ENCODE peak calls at places on chromosomes 4 and X, in seven cellular contexts. One of them, this sample, is unnamed.
A peak's percentile ranks its signal among the peaks of the same experiment; 100 is the strongest.

GRCh38 chrX:7515681-7516413 is 327.1 kb upstream of the VCX start:
- DNase-seq in suprapubic skin: no peak
- DNase-seq in esophagus squamous epithelium: no peak
- DNase-seq in A549: no peak
- DNase-seq in uterus: no peak
- DNase-seq in GM12891: no peak
- DNase-seq in body of pancreas: no peak
- DNase-seq in this sample: no peak

GRCh38 chr4:38531126-38531737 is 132.8 kb upstream of the KLF3 start:
- DNase-seq in suprapubic skin: no peak
- DNase-seq in esophagus squamous epithelium: no peak
- DNase-seq in A549: no peak
- DNase-seq in uterus: no peak
- DNase-seq in GM12891: no peak
- DNase-seq in body of pancreas: no peak
- DNase-seq in this sample: no peak

GRCh38 chr4:148044889-148045352 is 313.0 kb downstream of the ARHGAP10 start:
- DNase-seq in suprapubic skin: no peak
- DNase-seq in esophagus squamous epithelium: no peak
- DNase-seq in A549: no peak
- DNase-seq in uterus: no peak
- DNase-seq in GM12891: peak; percentile 43
- DNase-seq in body of pancreas: no peak
- DNase-seq in this sample: no peak

GRCh38 chr4:152415980-152416379 is 119.9 kb downstream of the FBXW7 start:
- DNase-seq in suprapubic skin: no peak
- DNase-seq in esophagus squamous epithelium: no peak
- DNase-seq in A549: no peak
- DNase-seq in uterus: no peak
- DNase-seq in GM12891: no peak
- DNase-seq in body of pancreas: no peak
- DNase-seq in this sample: no peak

GRCh38 chr4:85127653-85128052 is 161.2 kb upstream of the WDFY3 start:
- DNase-seq in suprapubic skin: no peak
- DNase-seq in esophagus squamous epithelium: no peak
- DNase-seq in A549: peak; percentile 35
- DNase-seq in uterus: no peak
- DNase-seq in GM12891: peak; percentile 30
- DNase-seq in body of pancreas: peak; percentile 55
- DNase-seq in this sample: peak; percentile 42

GRCh38 chr4:6680372-6681034 is 13.2 kb upstream of the S100P start:
- DNase-seq in suprapubic skin: no peak
- DNase-seq in esophagus squamous epithelium: no peak
- DNase-seq in A549: no peak
- DNase-seq in uterus: no peak
- DNase-seq in GM12891: no peak
- DNase-seq in body of pancreas: no peak
- DNase-seq in this sample: no peak

GRCh38 chr4:83234902-83235644 is 49.5 kb downstream of the COQ2 start:
- DNase-seq in suprapubic skin: no peak
- DNase-seq in esophagus squamous epithelium: no peak
- DNase-seq in A549: no peak
- DNase-seq in uterus: no peak
- DNase-seq in GM12891: no peak
- DNase-seq in body of pancreas: no peak
- DNase-seq in this sample: no peak

GRCh38 chrX:19334945-19335626 is 8.6 kb upstream of the PDHA1 start:
- DNase-seq in suprapubic skin: no peak
- DNase-seq in esophagus squamous epithelium: no peak
- DNase-seq in A549: peak; percentile 39
- DNase-seq in uterus: no peak
- DNase-seq in GM12891: no peak
- DNase-seq in body of pancreas: no peak
- DNase-seq in this sample: no peak

GRCh38 chr4:98903963-98904362 is 25.0 kb downstream of the EIF4E start:
- DNase-seq in suprapubic skin: no peak
- DNase-seq in esophagus squamous epithelium: no peak
- DNase-seq in A549: no peak
- DNase-seq in uterus: no peak
- DNase-seq in GM12891: no peak
- DNase-seq in body of pancreas: no peak
- DNase-seq in this sample: no peak

GRCh38 chr4:38021751-38022150 is 61.6 kb downstream of the PTTG2 start:
- DNase-seq in suprapubic skin: no peak
- DNase-seq in esophagus squamous epithelium: no peak
- DNase-seq in A549: no peak
- DNase-seq in uterus: no peak
- DNase-seq in GM12891: no peak
- DNase-seq in body of pancreas: no peak
- DNase-seq in this sample: no peak

GRCh38 chrX:2708601-2709200 is 17.6 kb downstream of the CD99 start:
- DNase-seq in suprapubic skin: no peak
- DNase-seq in esophagus squamous epithelium: no peak
- DNase-seq in A549: no peak
- DNase-seq in uterus: no peak
- DNase-seq in GM12891: no peak
- DNase-seq in body of pancreas: no peak
- DNase-seq in this sample: no peak

GRCh38 chrX:129792586-129793291 is 13.0 kb downstream of the SASH3 start:
- DNase-seq in suprapubic skin: no peak
- DNase-seq in esophagus squamous epithelium: no peak
- DNase-seq in A549: no peak
- DNase-seq in uterus: no peak
- DNase-seq in GM12891: no peak
- DNase-seq in body of pancreas: no peak
- DNase-seq in this sample: no peak

GRCh38 chr4:113445286-113445685 is 316.3 kb downstream of the CAMK2D start:
- DNase-seq in suprapubic skin: no peak
- DNase-seq in esophagus squamous epithelium: no peak
- DNase-seq in A549: no peak
- DNase-seq in uterus: peak; percentile 70
- DNase-seq in GM12891: no peak
- DNase-seq in body of pancreas: peak; percentile 25
- DNase-seq in this sample: no peak

GRCh38 chrX:334971-335757 is 16.6 kb upstream of the GTPBP6 start:
- DNase-seq in suprapubic skin: no peak
- DNase-seq in esophagus squamous epithelium: no peak
- DNase-seq in A549: no peak
- DNase-seq in uterus: no peak
- DNase-seq in GM12891: no peak
- DNase-seq in body of pancreas: no peak
- DNase-seq in this sample: no peak

GRCh38 chr4:151990201-151990600 is 229.4 kb upstream of the GATB start:
- DNase-seq in suprapubic skin: no peak
- DNase-seq in esophagus squamous epithelium: no peak
- DNase-seq in A549: peak; percentile 2
- DNase-seq in uterus: no peak
- DNase-seq in GM12891: no peak
- DNase-seq in body of pancreas: no peak
- DNase-seq in this sample: peak; percentile 42

GRCh38 chr4:182126096-182126495 is 117.1 kb upstream of the TENM3 start:
- DNase-seq in suprapubic skin: no peak
- DNase-seq in esophagus squamous epithelium: no peak
- DNase-seq in A549: no peak
- DNase-seq in uterus: no peak
- DNase-seq in GM12891: no peak
- DNase-seq in body of pancreas: no peak
- DNase-seq in this sample: no peak

GRCh38 chrX:24282381-24283121 is 31.3 kb downstream of the SUPT20HL2 start:
- DNase-seq in suprapubic skin: no peak
- DNase-seq in esophagus squamous epithelium: no peak
- DNase-seq in A549: no peak
- DNase-seq in uterus: no peak
- DNase-seq in GM12891: no peak
- DNase-seq in body of pancreas: peak; percentile 17
- DNase-seq in this sample: no peak

GRCh38 chr4:74548561-74548960 is 103.6 kb downstream of the AREG start:
- DNase-seq in suprapubic skin: no peak
- DNase-seq in esophagus squamous epithelium: no peak
- DNase-seq in A549: no peak
- DNase-seq in uterus: no peak
- DNase-seq in GM12891: no peak
- DNase-seq in body of pancreas: no peak
- DNase-seq in this sample: no peak

GRCh38 chrX:37846141-37846540 is 1.2 kb downstream of the DYNLT3 start:
- DNase-seq in suprapubic skin: no peak
- DNase-seq in esophagus squamous epithelium: no peak
- DNase-seq in A549: no peak
- DNase-seq in uterus: no peak
- DNase-seq in GM12891: no peak
- DNase-seq in body of pancreas: no peak
- DNase-seq in this sample: no peak

GRCh38 chrX:37844622-37845021 is 2.7 kb downstream of the DYNLT3 start:
- DNase-seq in suprapubic skin: no peak
- DNase-seq in esophagus squamous epithelium: no peak
- DNase-seq in A549: no peak
- DNase-seq in uterus: no peak
- DNase-seq in GM12891: no peak
- DNase-seq in body of pancreas: no peak
- DNase-seq in this sample: no peak

GRCh38 chrX:37847733-37848197 is 394 bp upstream of the DYNLT3 start:
- DNase-seq in suprapubic skin: no peak
- DNase-seq in esophagus squamous epithelium: no peak
- DNase-seq in A549: no peak
- DNase-seq in uterus: no peak
- DNase-seq in GM12891: no peak
- DNase-seq in body of pancreas: no peak
- DNase-seq in this sample: no peak

GRCh38 chrX:37846558-37846933 is 825 bp downstream of the DYNLT3 start:
- DNase-seq in suprapubic skin: no peak
- DNase-seq in esophagus squamous epithelium: no peak
- DNase-seq in A549: no peak
- DNase-seq in uterus: no peak
- DNase-seq in GM12891: no peak
- DNase-seq in body of pancreas: no peak
- DNase-seq in this sample: no peak

GRCh38 chrX:37846934-37847732 is at the start of gene DYNLT3:
- DNase-seq in suprapubic skin: peak; percentile 84
- DNase-seq in esophagus squamous epithelium: peak; percentile 3
- DNase-seq in A549: peak; percentile 35
- DNase-seq in uterus: peak; percentile 74
- DNase-seq in GM12891: peak; percentile 60
- DNase-seq in body of pancreas: peak; percentile 87
- DNase-seq in this sample: peak; percentile 40
- TF ChIP-seq POLR2A in suprapubic skin: peak; percentile 78
- TF ChIP-seq POLR2A in esophagus squamous epithelium: peak; percentile 81
- TF ChIP-seq POLR2A in A549: no peak
- TF ChIP-seq POLR2A in uterus: peak; percentile 56
- TF ChIP-seq POLR2A in GM12891: no peak
- TF ChIP-seq POLR2A in body of pancreas: peak; percentile 84
- TF ChIP-seq POLR2A in this sample: peak; percentile 67

GRCh38 chr4:705278-706082 is at the start of gene PCGF3:
- DNase-seq in suprapubic skin: peak; percentile 98
- DNase-seq in esophagus squamous epithelium: peak; percentile 76
- DNase-seq in A549: peak; percentile 83
- DNase-seq in uterus: peak; percentile 97
- DNase-seq in GM12891: peak; percentile 100
- DNase-seq in body of pancreas: peak; percentile 98
- DNase-seq in this sample: peak; percentile 92
- TF ChIP-seq POLR2A in suprapubic skin: peak; percentile 54
- TF ChIP-seq POLR2A in esophagus squamous epithelium: peak; percentile 31
- TF ChIP-seq POLR2A in A549: peak; percentile 1
- TF ChIP-seq POLR2A in uterus: peak; percentile 46
- TF ChIP-seq POLR2A in GM12891: no peak
- TF ChIP-seq POLR2A in body of pancreas: peak; percentile 61
- TF ChIP-seq POLR2A in this sample: peak; percentile 21

GRCh38 chr4:40193018-40193571 is 3.7 kb upstream of the RHOH start:
- DNase-seq in suprapubic skin: no peak
- DNase-seq in esophagus squamous epithelium: no peak
- DNase-seq in A549: no peak
- DNase-seq in uterus: no peak
- DNase-seq in GM12891: no peak
- DNase-seq in body of pancreas: no peak
- DNase-seq in this sample: no peak
- TF ChIP-seq POLR2A in suprapubic skin: no peak
- TF ChIP-seq POLR2A in esophagus squamous epithelium: no peak
- TF ChIP-seq POLR2A in A549: no peak
- TF ChIP-seq POLR2A in uterus: no peak
- TF ChIP-seq POLR2A in GM12891: peak; percentile 24
- TF ChIP-seq POLR2A in body of pancreas: no peak
- TF ChIP-seq POLR2A in this sample: no peak

DNA sequence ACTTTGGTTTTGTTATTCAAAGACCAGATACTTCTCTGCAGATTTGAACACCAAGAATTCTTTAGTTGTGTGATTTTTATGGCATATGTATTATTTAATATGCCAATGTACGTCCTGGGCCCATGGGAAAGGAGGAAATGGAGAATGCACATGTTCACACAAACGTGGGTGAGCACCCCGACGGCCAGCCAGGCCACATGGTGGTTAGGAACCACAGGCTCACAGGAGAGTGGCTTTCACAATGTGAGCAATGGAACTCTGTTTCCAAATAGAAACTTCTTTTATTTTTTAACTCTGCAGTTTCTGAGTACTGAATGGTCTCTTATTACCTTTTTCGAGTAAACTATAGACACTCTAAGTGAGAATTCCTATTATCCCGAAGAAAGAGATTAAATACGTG is 58.0 kb upstream of the UNC5C start:
- DNase-seq in suprapubic skin: no peak
- DNase-seq in esophagus squamous epithelium: no peak
- DNase-seq in A549: no peak
- DNase-seq in uterus: no peak
- DNase-seq in GM12891: no peak
- DNase-seq in body of pancreas: no peak
- DNase-seq in this sample: no peak
- TF ChIP-seq POLR2A in suprapubic skin: no peak
- TF ChIP-seq POLR2A in esophagus squamous epithelium: no peak
- TF ChIP-seq POLR2A in A549: no peak
- TF ChIP-seq POLR2A in uterus: no peak
- TF ChIP-seq POLR2A in GM12891: no peak
- TF ChIP-seq POLR2A in body of pancreas: no peak
- TF ChIP-seq POLR2A in this sample: no peak

GRCh38 chrX:86935988-86936387 is 581.6 kb upstream of the KLHL4 start:
- DNase-seq in suprapubic skin: no peak
- DNase-seq in esophagus squamous epithelium: no peak
- DNase-seq in A549: no peak
- DNase-seq in uterus: no peak
- DNase-seq in GM12891: no peak
- DNase-seq in body of pancreas: no peak
- DNase-seq in this sample: no peak
- TF ChIP-seq POLR2A in suprapubic skin: no peak
- TF ChIP-seq POLR2A in esophagus squamous epithelium: no peak
- TF ChIP-seq POLR2A in A549: no peak
- TF ChIP-seq POLR2A in uterus: no peak
- TF ChIP-seq POLR2A in GM12891: no peak
- TF ChIP-seq POLR2A in body of pancreas: no peak
- TF ChIP-seq POLR2A in this sample: no peak